ENCODE peak calls at places on chromosomes 16 and 17, in five cellular contexts. G is NT2/D1, D is stomach, Q is heart left ventricle, H is PC-9. O is an unnamed sample.

GRCh38 chr17:76371656-76372628 is 12.5 kb upstream of the SPHK1 start:
- DNase-seq in G (no peak), D (no peak), Q (no peak), H (no peak), O (no peak)

GRCh38 chr17:34167359-34167758 is 87.7 kb upstream of the CCL2 start:
- DNase-seq in G (no peak), D (peak; percentile 50), Q (no peak), H (no peak), O (no peak)

GRCh38 chr16:48076455-48077012 is 79.3 kb downstream of the ABCC12 start:
- DNase-seq in G (no peak), D (no peak), Q (no peak), H (no peak), O (no peak)

GRCh38 chr16:10935491-10935890 is 6.8 kb downstream of the DEXI start:
- DNase-seq in G (no peak), D (no peak), Q (no peak), H (no peak), O (no peak)

GRCh38 chr16:3235856-3236669 is 1.1 kb upstream of the ZNF200 start:
- DNase-seq in G (no peak), D (peak; percentile 40), Q (peak; percentile 69), H (peak; percentile 36), O (peak; percentile 79)

GRCh38 chr16:87653234-87653633 is 50.9 kb downstream of the JPH3 start:
- DNase-seq in G (no peak), D (no peak), Q (no peak), H (no peak), O (no peak)

GRCh38 chr17:73286863-73287296 is 24.9 kb downstream of the CDC42EP4 start:
- DNase-seq in G (no peak), D (no peak), Q (peak; percentile 59), H (no peak), O (no peak)

GRCh38 chr16:749010-749409 is 8.2 kb upstream of the CIAO3 start:
- DNase-seq in G (no peak), D (no peak), Q (no peak), H (no peak), O (no peak)

GRCh38 chr17:83109793-83110645 is 30.6 kb downstream of the METRNL start:
- DNase-seq in G (no peak), D (peak; percentile 89), Q (peak; percentile 92), H (peak; percentile 94), O (no peak)
- H3K4me3 ChIP-seq in G (no peak overlapping the region), D (peak overlapping the region; percentile 34), Q (peak overlapping the region; percentile 26), H (peak overlapping the region; percentile 60), O (no peak overlapping the region)

GRCh38 chr16:69327585-69328310 is 2.6 kb downstream of the PDF start:
- DNase-seq in G (no peak), D (no peak), Q (no peak), H (no peak), O (no peak)
- H3K4me1 ChIP-seq in G (peaks cover 6% of the 10 kb centered on the region), D (peaks cover 70% of the 10 kb centered on the region), Q (peaks cover 58% of the 10 kb centered on the region), H (peaks cover 44% of the 10 kb centered on the region), O (peaks cover 29% of the 10 kb centered on the region)

GRCh38 chr16:68357521-68357922 is 46.7 kb downstream of the PRMT7 start:
- DNase-seq in G (no peak), D (no peak), Q (no peak), H (no peak), O (no peak)
- H3K4me3 ChIP-seq in G (no peak overlapping the region), D (no peak overlapping the region), Q (no peak overlapping the region), H (no peak overlapping the region), O (no peak overlapping the region)

DNA sequence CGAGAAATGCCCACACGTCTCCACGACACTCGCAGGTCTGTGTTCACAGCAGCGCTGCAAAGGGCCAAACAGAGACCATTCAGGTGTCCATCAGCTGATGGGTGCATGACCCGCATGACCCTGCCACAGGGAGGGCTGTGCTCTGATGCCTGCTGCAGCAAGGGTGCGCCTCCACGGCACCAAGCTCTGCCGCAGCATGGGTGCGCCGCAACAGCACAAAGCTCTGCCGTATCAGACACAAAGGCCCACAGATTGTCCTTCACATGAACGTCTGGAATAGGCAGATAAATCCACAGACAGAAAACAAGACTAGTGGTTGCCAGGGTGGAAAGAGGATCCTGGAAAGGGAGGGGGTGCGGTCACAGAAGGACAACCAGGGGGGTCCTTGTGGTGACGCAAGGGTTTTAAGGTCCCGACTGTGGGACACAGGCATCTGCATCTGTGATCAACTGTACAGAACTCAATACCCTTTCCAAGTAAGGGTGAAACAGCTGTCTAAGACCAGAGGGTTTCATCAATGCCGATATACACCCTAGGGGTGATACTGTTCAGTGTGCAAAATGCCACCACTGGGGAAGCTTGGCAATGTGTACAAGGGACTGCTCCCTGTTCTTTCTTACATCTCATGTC is 121.0 kb downstream of the ANKRD11 start:
- DNase-seq in G (no peak), D (no peak), Q (no peak), H (no peak), O (no peak)
- H3K4me1 ChIP-seq in G (peaks cover 36% of the 10 kb centered on the region), D (peaks cover 57% of the 10 kb centered on the region), Q (peaks cover 51% of the 10 kb centered on the region), H (peaks cover 30% of the 10 kb centered on the region), O (peaks cover 39% of the 10 kb centered on the region)

GRCh38 chr17:82696916-82697807 is 1.3 kb downstream of the RAB40B start:
- DNase-seq in G (no peak), D (peak; percentile 34), Q (peak; percentile 37), H (no peak), O (no peak)

GRCh38 chr17:82697808-82698064 is 762 bp downstream of the RAB40B start:
- DNase-seq in G (no peak), D (no peak), Q (no peak), H (no peak), O (no peak)

GRCh38 chr17:82698974-82699442 is 510 bp upstream of the RAB40B start:
- DNase-seq in G (no peak), D (no peak), Q (no peak), H (no peak), O (no peak)

GRCh38 chr17:82698065-82698973 is at the start of gene RAB40B:
- DNase-seq in G (peak; percentile 94), D (peak; percentile 100), Q (peak; percentile 100), H (peak; percentile 99), O (peak; percentile 99)

DNA sequence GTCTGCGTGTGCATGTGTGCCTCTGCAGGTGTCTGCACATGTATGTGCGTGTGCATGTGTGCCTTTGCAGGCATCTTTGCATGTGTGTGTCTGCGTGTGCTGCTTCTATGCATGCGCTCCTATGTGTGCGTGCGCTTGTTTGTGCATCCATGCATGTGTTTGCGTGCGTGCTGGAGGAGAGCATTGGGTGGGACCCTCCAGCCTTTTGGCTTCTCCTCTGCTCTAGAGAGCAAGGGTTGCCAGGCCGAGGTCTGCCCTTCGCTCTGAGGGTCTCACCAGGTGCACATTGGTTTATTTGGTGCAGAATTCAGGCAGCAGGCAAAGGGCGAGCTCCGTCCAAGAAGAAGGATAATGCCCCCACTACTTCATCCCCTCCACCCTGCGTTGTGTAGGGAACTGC is 1.1 kb upstream of the RAB40B start:
- DNase-seq in G (no peak), D (no peak), Q (peak; percentile 18), H (no peak), O (no peak)
- H3K4me3 ChIP-seq in G (peak overlapping the region; percentile 68), D (peak overlapping the region; percentile 89), Q (no peak overlapping the region), H (no peak overlapping the region), O (peak overlapping the region; percentile 69)

O was measured in Caco-2.